ENCODE peak calls at places on chromosome 18, in seven cellular contexts. X is cerebellum; F is AG09309; J is astrocyte of the hippocampus; R is activated CD4-positive, alpha-beta T cell treated with anti-CD3 and anti-CD28 coated beads for 48 hours; P is ELR; U is thyroid gland. T is an unnamed sample.

GRCh38 chr18:47912343-47912742 is 18.1 kb downstream of the SMAD2 start:
- DNase-seq in X (peak), F (no peak), J (no peak), R (peak), P (no peak), U (no peak), T (no peak)

GRCh38 chr18:49045585-49045984 is 94.8 kb upstream of the SMAD7 start:
- DNase-seq in X (no peak), F (no peak), J (no peak), R (no peak), P (no peak), U (no peak), T (no peak)

GRCh38 chr18:69757733-69758132 is 189.9 kb downstream of the CD226 start:
- DNase-seq in X (no peak), F (no peak), J (peak), R (no peak), P (peak), U (no peak), T (no peak)

GRCh38 chr18:59267511-59268126 is 5.6 kb downstream of the RAX start:
- DNase-seq in X (no peak), F (no peak), J (no peak), R (peak), P (no peak), U (no peak), T (peak)

GRCh38 chr18:48990497-48991298 is 39.9 kb upstream of the SMAD7 start:
- DNase-seq in X (no peak), F (no peak), J (peak), R (no peak), P (peak), U (no peak), T (no peak)

GRCh38 chr18:26005950-26006349 is 84.5 kb downstream of the SS18 start:
- DNase-seq in X (no peak), F (no peak), J (no peak), R (no peak), P (no peak), U (no peak), T (no peak)

GRCh38 chr18:66966171-66966570 is 362.3 kb upstream of the CDH19 start:
- DNase-seq in X (no peak), F (no peak), J (no peak), R (no peak), P (no peak), U (no peak), T (no peak)

GRCh38 chr18:55236150-55236931 is 277.1 kb upstream of the CCDC68 start:
- DNase-seq in X (no peak), F (no peak), J (no peak), R (no peak), P (no peak), U (no peak), T (no peak)

GRCh38 chr18:58224425-58224750 is 180.4 kb downstream of the NEDD4L start:
- DNase-seq in X (no peak), F (no peak), J (no peak), R (no peak), P (no peak), U (no peak), T (no peak)

GRCh38 chr18:13387856-13388548 is 169.4 kb downstream of the LDLRAD4 start:
- DNase-seq in X (no peak), F (peak), J (peak), R (no peak), P (peak), U (peak), T (no peak)

GRCh38 chr18:63169853-63170252 is 149.7 kb downstream of the BCL2 start:
- DNase-seq in X (no peak), F (no peak), J (no peak), R (no peak), P (peak), U (no peak), T (no peak)

GRCh38 chr18:36867056-36867455 is 38.1 kb downstream of the KIAA1328 start:
- DNase-seq in X (no peak), F (no peak), J (no peak), R (no peak), P (no peak), U (no peak), T (no peak)

GRCh38 chr18:27109403-27109802 is 75.7 kb downstream of the CHST9 start:
- DNase-seq in X (no peak), F (no peak), J (no peak), R (no peak), P (no peak), U (no peak), T (no peak)

GRCh38 chr18:3154214-3154613 is 65.6 kb downstream of the MYOM1 start:
- DNase-seq in X (no peak), F (no peak), J (no peak), R (no peak), P (no peak), U (no peak), T (no peak)

GRCh38 chr18:9173770-9174233 is 37.2 kb downstream of the ANKRD12 start:
- DNase-seq in X (no peak), F (no peak), J (no peak), R (no peak), P (no peak), U (no peak), T (no peak)

GRCh38 chr18:11654736-11655604 is 34.1 kb upstream of the GNAL start:
- DNase-seq in X (no peak), F (no peak), J (peak), R (peak), P (peak), U (peak), T (peak)

GRCh38 chr18:72075040-72075439 is 469.1 kb downstream of the CBLN2 start:
- DNase-seq in X (no peak), F (no peak), J (no peak), R (no peak), P (no peak), U (no peak), T (no peak)

GRCh38 chr18:2111456-2111855 is 459.8 kb downstream of the METTL4 start:
- DNase-seq in X (no peak), F (peak), J (peak), R (no peak), P (peak), U (no peak), T (no peak)

GRCh38 chr18:21398121-21398520 is 156.1 kb downstream of the GREB1L start:
- DNase-seq in X (no peak), F (no peak), J (no peak), R (no peak), P (no peak), U (no peak), T (no peak)

GRCh38 chr18:79526468-79527460 is 131.0 kb downstream of the NFATC1 start:
- DNase-seq in X (no peak), F (no peak), J (no peak), R (peak), P (no peak), U (peak), T (peak)

GRCh38 chr18:8324343-8325065 is 284.7 kb upstream of the RAB12 start:
- DNase-seq in X (no peak), F (no peak), J (no peak), R (no peak), P (no peak), U (peak), T (no peak)

GRCh38 chr18:3538456-3538855 is 88.5 kb downstream of the TGIF1 start:
- DNase-seq in X (no peak), F (no peak), J (no peak), R (no peak), P (no peak), U (no peak), T (no peak)

GRCh38 chr18:45738660-45739059 is 14.7 kb downstream of the SLC14A1 start:
- DNase-seq in X (no peak), F (no peak), J (no peak), R (no peak), P (peak), U (no peak), T (no peak)

GRCh38 chr18:13260114-13260926 is 41.8 kb downstream of the LDLRAD4 start:
- DNase-seq in X (no peak), F (no peak), J (no peak), R (no peak), P (no peak), U (peak), T (no peak)

GRCh38 chr18:27057459-27058302 is 127.4 kb downstream of the CHST9 start:
- DNase-seq in X (no peak), F (no peak), J (peak), R (no peak), P (no peak), U (no peak), T (no peak)

GRCh38 chr18:76972838-76973237 is 150.5 kb downstream of the ZNF236 start:
- DNase-seq in X (peak), F (no peak), J (peak), R (no peak), P (no peak), U (no peak), T (no peak)

GRCh38 chr18:48337053-48337452 is 72.1 kb downstream of the ZBTB7C start:
- DNase-seq in X (no peak), F (no peak), J (no peak), R (no peak), P (no peak), U (no peak), T (no peak)

GRCh38 chr18:23380817-23381216 is 72.3 kb upstream of the RIOK3 start:
- DNase-seq in X (no peak), F (no peak), J (no peak), R (no peak), P (no peak), U (no peak), T (peak)

GRCh38 chr18:14767474-14767873 is 19.5 kb downstream of the ANKRD30B start:
- DNase-seq in X (no peak), F (peak), J (no peak), R (no peak), P (no peak), U (no peak), T (no peak)

GRCh38 chr18:49185636-49186035 is 234.9 kb upstream of the SMAD7 start:
- DNase-seq in X (no peak), F (no peak), J (no peak), R (no peak), P (peak), U (no peak), T (no peak)

GRCh38 chr18:78080761-78081160 is 831.1 kb downstream of the GALR1 start:
- DNase-seq in X (no peak), F (no peak), J (no peak), R (no peak), P (no peak), U (no peak), T (no peak)

GRCh38 chr18:34709631-34710429 is at the start of gene DTNA:
- DNase-seq in X (no peak), F (peak), J (peak), R (no peak), P (peak), U (no peak), T (no peak)

GRCh38 chr18:58046794-58047555 is 2.9 kb downstream of the NEDD4L start:
- DNase-seq in X (no peak), F (no peak), J (peak), R (no peak), P (no peak), U (no peak), T (no peak)